ENCODE peak calls at places on chromosomes 2 and 18, in six cellular contexts. Q is heart right ventricle, H is left ventricle myocardium inferior, P is A673, E is WERI-Rb-1, C is prostate gland. N is an unnamed sample.

GRCh38 chr18:74378179-74378682 is 62.6 kb downstream of the C18orf63 start:
- DNase-seq in Q (no peak), H (no peak), P (no peak), E (no peak), C (no peak), N (no peak)

GRCh38 chr2:211564441-211564840 is 974.2 kb downstream of the ERBB4 start:
- DNase-seq in Q (no peak), H (no peak), P (no peak), E (no peak), C (no peak), N (no peak)

GRCh38 chr2:235421618-235422017 is 72.2 kb upstream of the AGAP1 start:
- DNase-seq in Q (peak; percentile 31), H (peak; percentile 25), P (no peak), E (no peak), C (no peak), N (peak; percentile 56)

GRCh38 chr2:183665976-183666375 is 541.7 kb downstream of the NUP35 start:
- DNase-seq in Q (no peak), H (no peak), P (peak; percentile 63), E (no peak), C (no peak), N (no peak)

GRCh38 chr2:240182476-240182875 is 42.0 kb upstream of the OTOS start:
- DNase-seq in Q (no peak), H (no peak), P (no peak), E (no peak), C (no peak), N (no peak)

GRCh38 chr18:377088-377487 is 109.2 kb upstream of the THOC1 start:
- DNase-seq in Q (no peak), H (no peak), P (no peak), E (no peak), C (no peak), N (no peak)

GRCh38 chr2:71254078-71254477 is 27.2 kb upstream of the PAIP2B start:
- DNase-seq in Q (no peak), H (no peak), P (no peak), E (no peak), C (no peak), N (no peak)

GRCh38 chr2:199485732-199486335 is 28.1 kb upstream of the SATB2 start:
- DNase-seq in Q (peak; percentile 29), H (no peak), P (peak; percentile 74), E (peak; percentile 85), C (peak; percentile 42), N (no peak)

GRCh38 chr18:27017901-27018500 is 152.5 kb upstream of the AQP4 start:
- DNase-seq in Q (no peak), H (no peak), P (peak; percentile 22), E (no peak), C (no peak), N (no peak)

GRCh38 chr2:239926587-239927234 is 98.4 kb downstream of the NDUFA10 start:
- DNase-seq in Q (no peak), H (peak; percentile 0), P (peak; percentile 18), E (peak; percentile 4), C (no peak), N (no peak)

GRCh38 chr2:239274391-239275001 is 126.3 kb downstream of the HDAC4 start:
- DNase-seq in Q (no peak), H (no peak), P (no peak), E (peak; percentile 65), C (no peak), N (peak; percentile 71)

GRCh38 chr2:45343618-45344017 is 267.4 kb downstream of the SRBD1 start:
- DNase-seq in Q (no peak), H (no peak), P (no peak), E (no peak), C (no peak), N (no peak)

GRCh38 chr2:67295851-67296250 is 101.3 kb upstream of the ETAA1 start:
- DNase-seq in Q (no peak), H (no peak), P (no peak), E (no peak), C (no peak), N (no peak)

GRCh38 chr2:222410534-222410933 is 13.8 kb upstream of the SGPP2 start:
- DNase-seq in Q (no peak), H (no peak), P (no peak), E (no peak), C (no peak), N (no peak)

GRCh38 chr2:134586289-134586980 is 132.4 kb downstream of the TMEM163 start:
- DNase-seq in Q (no peak), H (no peak), P (no peak), E (no peak), C (no peak), N (no peak)

GRCh38 chr18:61681065-61681464 is 211.7 kb downstream of the RNF152 start:
- DNase-seq in Q (no peak), H (no peak), P (no peak), E (no peak), C (no peak), N (no peak)
- H3K4me3 ChIP-seq in Q (no peak overlapping the region), H (no peak overlapping the region), P (no peak overlapping the region), E (no peak overlapping the region), C (no peak overlapping the region), N (no peak overlapping the region)

DNA sequence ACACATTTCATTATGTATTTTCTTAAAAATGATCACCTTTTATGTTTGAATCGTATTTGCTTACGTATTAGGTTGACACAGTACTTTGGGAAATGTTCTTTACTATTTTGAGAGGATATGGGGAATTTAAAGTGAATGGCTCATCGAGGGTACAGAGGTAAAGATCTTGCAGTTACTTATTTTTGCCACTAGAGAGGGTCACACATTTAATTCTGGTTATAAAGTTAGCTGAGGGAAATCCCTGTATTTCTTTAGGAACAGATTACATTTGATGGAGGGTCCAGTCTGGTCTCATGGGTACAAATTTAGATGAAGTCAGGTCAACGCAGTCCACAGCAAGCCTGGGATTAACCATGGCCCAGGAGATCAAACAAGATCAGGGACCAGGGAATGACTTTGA is 24.5 kb downstream of the DYNC2LI1 start:
- DNase-seq in Q (no peak), H (no peak), P (peak; percentile 15), E (no peak), C (no peak), N (no peak)
- H3K4me3 ChIP-seq in Q (no peak overlapping the region), H (no peak overlapping the region), P (no peak overlapping the region), E (no peak overlapping the region), C (no peak overlapping the region), N (no peak overlapping the region)

GRCh38 chr2:105143467-105144127 is 97.9 kb upstream of the GPR45 start:
- DNase-seq in Q (no peak), H (no peak), P (peak; percentile 9), E (no peak), C (peak; percentile 57), N (no peak)
- H3K4me3 ChIP-seq in Q (peak overlapping the region; percentile 44), H (peak overlapping the region; percentile 56), P (peak overlapping the region; percentile 31), E (peak overlapping the region; percentile 19), C (peak overlapping the region; percentile 31), N (no peak overlapping the region)

GRCh38 chr2:4353668-4354067 is 650.3 kb downstream of the DCDC2C start:
- DNase-seq in Q (no peak), H (no peak), P (no peak), E (no peak), C (no peak), N (no peak)
- H3K4me3 ChIP-seq in Q (no peak overlapping the region), H (no peak overlapping the region), P (no peak overlapping the region), E (no peak overlapping the region), C (no peak overlapping the region), N (no peak overlapping the region)

GRCh38 chr18:34548973-34549294 is 161.2 kb upstream of the DTNA start:
- DNase-seq in Q (no peak), H (no peak), P (no peak), E (no peak), C (no peak), N (no peak)
- H3K4me3 ChIP-seq in Q (no peak overlapping the region), H (no peak overlapping the region), P (no peak overlapping the region), E (no peak overlapping the region), C (no peak overlapping the region), N (no peak overlapping the region)

DNA sequence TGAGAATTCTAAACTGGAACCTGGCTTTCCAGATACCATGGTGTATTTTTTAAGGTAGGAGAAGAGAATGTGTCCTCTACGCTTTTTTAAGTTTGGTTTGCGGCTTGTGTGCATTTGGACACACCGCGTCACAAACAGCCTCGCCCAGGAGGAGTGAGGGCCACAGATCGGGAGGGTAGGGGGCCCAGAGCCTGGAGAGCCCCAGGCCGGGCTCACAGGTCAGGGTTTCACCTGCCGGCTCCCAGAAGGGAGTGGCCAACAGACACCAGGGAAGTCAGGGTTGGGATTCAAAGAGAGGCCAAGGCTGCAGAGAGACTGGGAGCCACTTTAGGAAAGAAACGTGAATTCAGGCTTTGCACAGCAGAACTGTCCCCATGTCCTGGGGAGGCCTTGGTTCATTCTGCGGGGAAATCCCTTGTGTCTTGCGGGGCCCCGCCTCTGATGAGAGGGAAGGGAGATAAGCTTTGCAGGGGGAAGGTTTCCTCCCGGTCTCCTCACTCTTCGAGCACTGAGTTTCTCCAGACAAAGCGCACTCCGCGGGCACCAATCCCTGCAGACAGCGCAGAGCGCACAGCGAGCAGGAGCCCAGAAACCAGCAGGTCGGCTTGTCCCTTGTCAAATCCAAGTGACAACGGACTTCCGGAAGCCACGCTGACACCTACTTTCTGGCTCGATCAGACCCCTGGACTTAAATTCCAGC is 2.0 kb upstream of the TUBB6 start:
- DNase-seq in Q (no peak), H (no peak), P (no peak), E (no peak), C (no peak), N (no peak)
- H3K4me3 ChIP-seq in Q (no peak overlapping the region), H (peak overlapping the region; percentile 81), P (no peak overlapping the region), E (no peak overlapping the region), C (no peak overlapping the region), N (no peak overlapping the region)

GRCh38 chr2:176088048-176088936 is 4.2 kb upstream of the HOXD13 start:
- DNase-seq in Q (peak; percentile 59), H (peak; percentile 53), P (peak; percentile 76), E (peak; percentile 65), C (no peak), N (no peak)
- H3K4me3 ChIP-seq in Q (peak overlapping the region; percentile 37), H (peak overlapping the region; percentile 55), P (no peak overlapping the region), E (peak overlapping the region; percentile 18), C (peak overlapping the region; percentile 10), N (peak overlapping the region; percentile 29)

DNA sequence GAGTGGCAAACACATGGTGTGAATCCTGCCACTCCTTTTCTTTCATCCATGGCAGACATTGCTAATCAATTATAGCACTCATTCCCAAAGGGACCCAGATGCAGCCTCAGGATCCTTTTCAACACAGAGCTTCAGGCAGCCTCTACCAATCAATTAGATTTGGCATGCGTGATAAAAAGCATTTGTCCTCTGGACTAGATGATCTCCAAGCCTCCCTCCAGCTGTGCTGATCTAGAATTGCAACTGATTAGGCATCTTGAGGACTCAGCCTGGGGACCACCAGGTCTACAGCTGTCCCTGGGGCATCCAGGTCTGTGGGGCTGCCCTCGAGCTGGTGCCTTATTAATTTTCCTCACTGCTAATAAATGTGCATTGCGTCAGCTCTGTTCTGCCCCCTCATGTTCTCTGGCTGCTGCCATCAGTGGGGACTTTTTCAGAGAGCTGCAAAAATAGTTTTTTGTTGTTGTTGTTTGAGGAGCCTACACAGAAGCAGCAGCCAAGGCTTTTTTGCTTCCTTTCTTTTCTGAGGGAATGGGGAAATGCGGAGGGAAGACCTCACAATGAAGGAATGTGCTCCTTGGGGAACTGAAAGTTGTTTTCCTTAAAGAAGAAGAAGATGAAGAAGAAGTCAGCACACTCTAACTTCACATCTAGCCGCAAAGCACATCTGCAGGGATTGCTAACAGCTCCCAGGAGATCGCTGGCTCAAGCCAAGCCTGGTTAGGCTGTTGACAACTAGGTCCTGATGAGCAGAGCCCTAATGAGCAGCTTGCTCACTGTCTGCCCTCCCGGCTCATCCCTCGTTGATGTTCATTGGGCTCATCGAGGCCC is 8.8 kb upstream of the ATOH8 start:
- DNase-seq in Q (no peak), H (peak; percentile 65), P (peak; percentile 75), E (no peak), C (no peak), N (no peak)
- H3K4me3 ChIP-seq in Q (no peak overlapping the region), H (peak overlapping the region; percentile 22), P (no peak overlapping the region), E (peak overlapping the region; percentile 19), C (no peak overlapping the region), N (no peak overlapping the region)

N was measured in heart left ventricle.